ENCODE peak calls at places on chromosomes 11 and 22, in eight cellular contexts. K is LoVo, C is GM23248, D is HEK293T, P is pulmonary artery endothelial cell, L is lower lobe of right lung, Q is erythroblast, N is cardiac muscle cell. H is an unnamed sample.

GRCh38 chr11:3866206-3866605 is 10.7 kb downstream of the STIM1 start:
- DNase-seq in P (no peak), N (peak), C (no peak), L (peak), D (no peak), Q (peak), K (no peak), H (no peak)

GRCh38 chr11:36131719-36132349 is 157.4 kb downstream of the COMMD9 start:
- DNase-seq in N (peak), L (no peak), D (peak), C (peak), K (no peak), Q (peak), P (peak), H (no peak)

GRCh38 chr11:35316161-35316560 is 103.2 kb downstream of the SLC1A2 start:
- DNase-seq in C (no peak), Q (no peak), K (no peak), D (no peak), N (no peak), P (no peak), L (no peak), H (no peak)

GRCh38 chr22:48277868-48278581 is 1515.6 kb downstream of the TBC1D22A start:
- DNase-seq in K (no peak), Q (no peak), L (no peak), D (no peak), C (no peak), P (no peak), N (no peak), H (no peak)

GRCh38 chr22:47486569-47487312 is 724.3 kb downstream of the TBC1D22A start:
- DNase-seq in C (no peak), K (no peak), D (no peak), Q (no peak), N (no peak), L (peak), P (no peak), H (no peak)

GRCh38 chr11:83649468-83649915 is 363.3 kb upstream of the CCDC90B start:
- DNase-seq in D (no peak), P (no peak), C (no peak), N (no peak), L (no peak), Q (no peak), K (no peak), H (no peak)

GRCh38 chr11:75399344-75400109 is at the start of gene RPS3:
- DNase-seq in C (peak), Q (peak), K (peak), N (peak), D (peak), P (peak), L (peak), H (peak)

GRCh38 chr11:117097567-117098268 is 510 bp downstream of the SIK3 start:
- DNase-seq in P (no peak), C (peak), N (no peak), D (peak), Q (peak), K (no peak), L (peak), H (no peak)

GRCh38 chr22:29054251-29054767 is 7.3 kb downstream of the C22orf31 start:
- DNase-seq in C (no peak), D (no peak), Q (no peak), L (no peak), N (no peak), P (no peak), K (no peak), H (no peak)

GRCh38 chr11:118156531-118157185 is 4.0 kb upstream of the SCN4B start:
- DNase-seq in L (no peak), K (no peak), Q (no peak), P (no peak), C (no peak), D (peak), N (no peak), H (no peak)